ENCODE peak calls at places on chromosomes 7 and 10, in six cellular contexts. H, O, J, L, Y and F are unnamed samples. For H3K4me1, the result is how much of the 10 kb centered on the place peaks cover.

GRCh38 chr7:91165846-91166230 is 98.4 kb upstream of the FZD1 start:
- DNase-seq in O (no peak), Y (peak), L (no peak), J (no peak), H (peak), F (no peak)

GRCh38 chr10:79055892-79056291 is 12.9 kb upstream of the ZMIZ1 start:
- DNase-seq in O (no peak), L (peak), Y (no peak), H (no peak), J (no peak), F (no peak)

GRCh38 chr10:108112218-108112617 is 947.7 kb upstream of the SORCS1 start:
- DNase-seq in Y (no peak), H (peak), J (no peak), L (no peak), O (peak), F (no peak)

GRCh38 chr10:24900888-24901685 is 51.3 kb downstream of the PRTFDC1 start:
- DNase-seq in J (no peak), L (no peak), H (no peak), Y (no peak), O (no peak), F (no peak)

GRCh38 chr7:137658194-137658900 is 188.4 kb downstream of the DGKI start:
- DNase-seq in J (no peak), O (no peak), L (no peak), H (no peak), Y (no peak), F (no peak)

GRCh38 chr10:127892743-127893142 is at the start of gene CLRN3:
- DNase-seq in L (no peak), H (no peak), Y (no peak), O (no peak), J (no peak), F (no peak)

GRCh38 chr10:51985326-51985725 is 285.9 kb upstream of the CSTF2T start:
- DNase-seq in L (no peak), H (no peak), J (no peak), O (no peak), Y (no peak), F (no peak)

GRCh38 chr10:110387983-110388681 is 83.4 kb upstream of the SMNDC1 start:
- DNase-seq in O (no peak), Y (no peak), J (no peak), L (no peak), H (no peak), F (no peak)

GRCh38 chr10:81876253-81876731 is 1.3 kb downstream of the NRG3 start:
- DNase-seq in J (no peak), Y (no peak), H (no peak), L (no peak), O (no peak), F (no peak)

GRCh38 chr7:95404316-95404715 is 8.1 kb upstream of the PON3 start:
- DNase-seq in O (no peak), H (peak), L (no peak), J (peak), Y (peak), F (no peak)

GRCh38 chr7:80676404-80676803 is 38.0 kb downstream of the CD36 start:
- DNase-seq in O (no peak), L (no peak), H (no peak), Y (no peak), J (no peak), F (no peak)

GRCh38 chr10:88239212-88239611 is 343.9 kb downstream of the RNLS start:
- DNase-seq in Y (no peak), J (no peak), L (no peak), O (no peak), H (no peak), F (no peak)

GRCh38 chr10:86960003-86960862 is 1.8 kb downstream of the SNCG start:
- DNase-seq in L (peak), O (peak), Y (peak), H (peak), J (no peak), F (no peak)

GRCh38 chr10:16794005-16794404 is 23.2 kb downstream of the RSU1 start:
- DNase-seq in J (no peak), O (no peak), H (no peak), Y (no peak), L (no peak), F (no peak)

GRCh38 chr7:32905175-32905662 is 13.7 kb upstream of the KBTBD2 start:
- DNase-seq in L (no peak), J (peak), Y (peak), H (peak), O (peak), F (no peak)

GRCh38 chr7:136635755-136636154 is 232.7 kb upstream of the CHRM2 start:
- DNase-seq in L (no peak), H (no peak), J (no peak), Y (no peak), O (no peak), F (no peak)

GRCh38 chr10:121662945-121663917 is 65.0 kb upstream of the FGFR2 start:
- DNase-seq in J (no peak), L (no peak), O (peak), Y (no peak), H (no peak), F (no peak)

GRCh38 chr10:122388287-122388997 is 13.9 kb downstream of the PLEKHA1 start:
- DNase-seq in L (no peak), J (no peak), O (no peak), Y (no peak), H (no peak), F (no peak)

GRCh38 chr7:38171558-38172403 is 6.3 kb upstream of the STARD3NL start:
- DNase-seq in H (no peak), J (no peak), Y (no peak), O (no peak), L (no peak), F (no peak)

GRCh38 chr7:141974831-141975230 is 1.3 kb upstream of the TAS2R38 start:
- DNase-seq in J (no peak), Y (no peak), L (no peak), O (peak), H (peak), F (no peak)

GRCh38 chr7:134016223-134016941 is 110.8 kb upstream of the LRGUK start:
- DNase-seq in L (no peak), Y (peak), O (peak), H (peak), J (no peak), F (no peak)

GRCh38 chr10:75441682-75442081 is 10.3 kb downstream of the LRMDA start:
- DNase-seq in Y (no peak), H (no peak), J (no peak), L (no peak), O (no peak), F (no peak)

GRCh38 chr10:17756557-17757208 is 4.7 kb downstream of the TMEM236 start:
- DNase-seq in O (peak), J (no peak), H (peak), L (no peak), Y (no peak), F (no peak)

GRCh38 chr10:88066876-88067275 is 203.5 kb downstream of the PTEN start:
- DNase-seq in Y (no peak), L (no peak), O (no peak), J (no peak), H (no peak), F (no peak)

GRCh38 chr10:3524086-3524960 is 260.7 kb downstream of the KLF6 start:
- DNase-seq in J (no peak), O (no peak), L (no peak), Y (no peak), H (no peak), F (no peak)

GRCh38 chr7:92767427-92767826 is 68.9 kb downstream of the CDK6 start:
- DNase-seq in O (no peak), H (peak), Y (peak), L (no peak), J (no peak), F (no peak)
- H3K4me1 ChIP-seq in O (half or more), H (half or more), Y (under half), L (under half), J (under half), F (under half)

DNA sequence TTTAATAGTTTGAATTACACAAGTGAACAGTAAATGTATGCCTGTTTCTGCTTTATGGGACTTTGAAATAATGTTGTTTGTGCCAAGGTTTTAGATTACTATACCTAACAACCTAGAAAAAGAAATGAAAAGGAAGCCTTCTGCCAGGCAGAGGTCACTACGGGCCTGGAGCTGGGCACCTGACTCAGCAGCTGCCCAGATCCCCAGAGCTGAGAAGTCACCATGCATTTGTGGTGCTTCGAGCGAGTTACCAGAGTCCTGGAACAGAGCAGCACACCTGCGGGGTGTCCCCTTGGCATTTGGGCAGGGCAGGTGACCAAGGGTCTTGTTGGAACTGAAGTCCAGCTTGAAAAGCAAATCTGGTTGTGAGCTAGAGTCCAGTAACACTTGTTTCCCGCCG is 25.5 kb downstream of the EGFR start:
- DNase-seq in Y (no peak), H (no peak), O (no peak), L (no peak), J (no peak), F (no peak)
- H3K4me1 ChIP-seq in Y (under half), H (under half), O (half or more), L (under half), J (under half), F (half or more)

GRCh38 chr10:102115775-102116174 is 4.4 kb downstream of the LDB1 start:
- DNase-seq in H (peak), J (no peak), O (no peak), L (no peak), Y (no peak), F (no peak)

GRCh38 chr10:102112210-102112817 is 7.9 kb downstream of the LDB1 start:
- DNase-seq in L (no peak), O (no peak), Y (no peak), J (no peak), H (no peak), F (no peak)

GRCh38 chr10:102113956-102114857 is 6.0 kb downstream of the LDB1 start:
- DNase-seq in H (peak), L (no peak), Y (peak), J (peak), O (no peak), F (peak)

GRCh38 chr10:102111276-102111675 is 8.9 kb downstream of the LDB1 start:
- DNase-seq in Y (no peak), J (no peak), L (no peak), O (no peak), H (no peak), F (no peak)

DNA sequence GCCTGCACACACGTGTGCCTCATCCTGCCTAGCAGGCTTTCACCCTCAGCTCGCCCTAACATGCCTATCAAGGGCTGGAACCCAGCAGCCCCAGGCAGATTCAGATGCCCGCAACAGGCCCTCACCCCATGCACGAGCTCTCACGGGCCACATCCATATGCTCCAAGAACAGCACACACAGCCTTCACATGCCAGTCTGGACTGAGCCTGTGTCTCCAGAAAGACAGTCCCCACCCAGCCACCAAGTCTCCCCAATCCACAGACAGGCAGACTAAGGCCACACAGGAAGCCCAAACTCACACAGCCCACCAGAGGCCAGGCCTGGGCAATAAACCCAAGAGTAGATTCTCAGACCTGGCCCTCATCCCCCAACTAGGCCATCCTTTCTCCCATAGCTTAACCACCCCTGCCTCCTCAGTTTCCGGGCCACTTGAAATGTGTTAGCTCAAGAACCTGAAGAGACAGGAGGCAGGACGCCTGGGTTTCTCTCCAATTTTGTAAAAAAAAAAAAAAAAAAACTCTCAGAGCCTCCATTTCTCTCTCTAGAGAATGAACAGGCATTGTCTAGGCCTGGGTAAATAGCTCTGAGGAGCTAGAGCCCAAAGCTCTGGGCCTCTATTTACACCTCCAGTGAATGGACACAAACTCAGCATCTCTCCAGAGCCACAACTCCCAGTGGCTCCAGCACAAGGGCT is 6.8 kb downstream of the LDB1 start:
- DNase-seq in O (no peak), L (no peak), J (no peak), H (no peak), Y (no peak), F (no peak)
- H3K4me1 ChIP-seq in O (half or more), L (under half), J (half or more), H (under half), Y (under half), F (half or more)

GRCh38 chr10:102114861-102115618 is 5.1 kb downstream of the LDB1 start:
- DNase-seq in Y (peak), J (peak), H (peak), O (peak), L (peak), F (peak)
- H3K4me1 ChIP-seq in Y (under half), J (half or more), H (under half), O (half or more), L (half or more), F (half or more)

GRCh38 chr10:80501913-80502521 is 35.7 kb upstream of the SH2D4B start:
- DNase-seq in O (peak), L (no peak), Y (peak), J (no peak), H (no peak), F (peak)

GRCh38 chr10:80504158-80504811 is 33.4 kb upstream of the SH2D4B start:
- DNase-seq in O (no peak), J (no peak), H (no peak), Y (no peak), L (no peak), F (no peak)

GRCh38 chr10:80503584-80504157 is 34.0 kb upstream of the SH2D4B start:
- DNase-seq in J (no peak), O (no peak), H (no peak), L (no peak), Y (no peak), F (no peak)

GRCh38 chr10:80501381-80501912 is 36.3 kb upstream of the SH2D4B start:
- DNase-seq in H (no peak), L (no peak), Y (peak), O (no peak), J (no peak), F (no peak)

GRCh38 chr10:80502621-80503583 is 34.8 kb upstream of the SH2D4B start:
- DNase-seq in Y (no peak), O (no peak), L (no peak), H (no peak), J (no peak), F (no peak)
- H3K4me1 ChIP-seq in Y (under half), O (half or more), L (under half), H (under half), J (half or more), F (half or more)

GRCh38 chr7:21192662-21193061 is 235.2 kb upstream of the SP4 start:
- DNase-seq in Y (peak), L (no peak), J (no peak), H (no peak), O (no peak), F (no peak)
- H3K4me1 ChIP-seq in Y (under half), L (under half), J (under half), H (under half), O (under half), F (under half)